ENCODE peak calls at places on chromosomes 6 and 20, in nine cellular contexts. D, G, X, L, C, M, K, I and J are unnamed samples.
A peak's percentile ranks its signal among the peaks of the same experiment; 100 is the strongest.

GRCh38 chr20:21228511-21228910 is 74.6 kb upstream of the XRN2 start:
- DNase-seq in D (no peak), G (no peak), X (no peak), L (no peak), C (no peak), M (no peak), K (no peak), I (no peak), J (no peak)

GRCh38 chr20:36585410-36586125 is 12.2 kb downstream of the TGIF2 start:
- DNase-seq in D (peak; percentile 71), G (peak; percentile 44), X (no peak), L (no peak), C (no peak), M (no peak), K (no peak), I (no peak), J (no peak)

GRCh38 chr6:29236060-29236459 is 65.4 kb downstream of the OR2J2 start:
- DNase-seq in D (no peak), G (no peak), X (no peak), L (no peak), C (no peak), M (no peak), K (no peak), I (no peak), J (no peak)

GRCh38 chr20:20201124-20201523 is 148.8 kb downstream of the CFAP61 start:
- DNase-seq in D (no peak), G (no peak), X (peak; percentile 80), L (no peak), C (no peak), M (no peak), K (no peak), I (no peak), J (no peak)

GRCh38 chr20:24149881-24150307 is 161.3 kb upstream of the GGTLC1 start:
- DNase-seq in D (no peak), G (peak; percentile 8), X (no peak), L (peak; percentile 73), C (no peak), M (no peak), K (peak; percentile 7), I (no peak), J (no peak)

GRCh38 chr6:116387374-116387773 is 16.6 kb downstream of the DSE start:
- DNase-seq in D (no peak), G (no peak), X (no peak), L (no peak), C (no peak), M (no peak), K (peak; percentile 53), I (no peak), J (no peak)

GRCh38 chr6:88992741-88993557 is 29.5 kb upstream of the RNGTT start:
- DNase-seq in D (no peak), G (no peak), X (no peak), L (no peak), C (no peak), M (no peak), K (no peak), I (no peak), J (no peak)

GRCh38 chr20:45732199-45732598 is 10.1 kb downstream of the SPINT4 start:
- DNase-seq in D (no peak), G (no peak), X (no peak), L (no peak), C (no peak), M (no peak), K (no peak), I (no peak), J (no peak)

GRCh38 chr20:9015984-9016324 is 52.9 kb upstream of the PLCB4 start:
- DNase-seq in D (peak; percentile 60), G (no peak), X (no peak), L (no peak), C (no peak), M (no peak), K (peak; percentile 95), I (no peak), J (no peak)

GRCh38 chr6:109672827-109673226 is 18.2 kb downstream of the AK9 start:
- DNase-seq in D (no peak), G (no peak), X (no peak), L (no peak), C (no peak), M (no peak), K (no peak), I (no peak), J (no peak)

GRCh38 chr6:54717849-54718455 is 128.6 kb upstream of the FAM83B start:
- DNase-seq in D (peak; percentile 8), G (peak; percentile 93), X (peak; percentile 26), L (peak; percentile 59), C (peak; percentile 73), M (no peak), K (peak; percentile 56), I (no peak), J (peak; percentile 5)

GRCh38 chr6:85468326-85468725 is 18.4 kb downstream of the NT5E start:
- DNase-seq in D (no peak), G (no peak), X (no peak), L (no peak), C (no peak), M (no peak), K (no peak), I (no peak), J (no peak)

GRCh38 chr6:4253604-4254211 is 118.3 kb upstream of the ECI2 start:
- DNase-seq in D (peak; percentile 65), G (no peak), X (peak; percentile 7), L (no peak), C (peak; percentile 21), M (no peak), K (peak; percentile 34), I (peak; percentile 46), J (no peak)

GRCh38 chr6:40482532-40482931 is 104.6 kb downstream of the LRFN2 start:
- DNase-seq in D (no peak), G (peak; percentile 8), X (peak; percentile 63), L (peak; percentile 53), C (peak; percentile 10), M (no peak), K (no peak), I (no peak), J (no peak)

GRCh38 chr20:8901237-8902025 is 167.5 kb upstream of the PLCB4 start:
- DNase-seq in D (no peak), G (no peak), X (peak; percentile 18), L (no peak), C (no peak), M (peak; percentile 70), K (no peak), I (no peak), J (no peak)

GRCh38 chr20:24605937-24606455 is 136.6 kb downstream of the SYNDIG1 start:
- DNase-seq in D (no peak), G (no peak), X (no peak), L (no peak), C (no peak), M (no peak), K (no peak), I (no peak), J (no peak)

GRCh38 chr6:85867595-85867994 is 224.9 kb upstream of the SYNCRIP start:
- DNase-seq in D (no peak), G (no peak), X (no peak), L (no peak), C (no peak), M (no peak), K (no peak), I (no peak), J (no peak)

GRCh38 chr20:62918830-62919229 is 7.5 kb downstream of the DIDO1 start:
- DNase-seq in D (no peak), G (no peak), X (no peak), L (no peak), C (no peak), M (no peak), K (no peak), I (no peak), J (no peak)

GRCh38 chr6:148364056-148364844 is 21.6 kb downstream of the SASH1 start:
- DNase-seq in D (peak; percentile 78), G (no peak), X (no peak), L (no peak), C (no peak), M (no peak), K (no peak), I (no peak), J (no peak)

GRCh38 chr6:154382707-154383106 is 26.1 kb upstream of the IPCEF1 start:
- DNase-seq in D (no peak), G (no peak), X (no peak), L (no peak), C (no peak), M (no peak), K (no peak), I (no peak), J (no peak)

GRCh38 chr20:297925-298754 is 770 bp downstream of the ZCCHC3 start:
- DNase-seq in D (peak; percentile 45), G (peak; percentile 84), X (peak; percentile 58), L (peak; percentile 64), C (peak; percentile 75), M (peak; percentile 89), K (peak; percentile 56), I (peak; percentile 75), J (peak; percentile 8)

GRCh38 chr6:7996538-7997225 is 67.5 kb downstream of the BLOC1S5 start:
- DNase-seq in D (peak; percentile 8), G (no peak), X (no peak), L (no peak), C (no peak), M (no peak), K (no peak), I (no peak), J (no peak)